ENCODE peak calls at places on chromosomes 6 and 20, in nine cellular contexts. B is AG09309; A is spleen; L is neural crest cell; D is breast epithelium; N is cardiac fibroblast; F is MCF 10A; Y is CD8-positive, alpha-beta T cell; K is HepG2. M is an unnamed sample.

GRCh38 chr20:6381887-6382286 is 259.1 kb upstream of the FERMT1 start:
- DNase-seq in B (no peak), A (no peak), L (no peak), D (no peak), N (peak; percentile 8), F (peak; percentile 40), Y (no peak), K (peak; percentile 50), M (no peak)

GRCh38 chr6:4447646-4448315 is 312.4 kb upstream of the ECI2 start:
- DNase-seq in B (no peak), A (no peak), L (no peak), D (no peak), N (no peak), F (no peak), Y (no peak), K (no peak), M (no peak)

GRCh38 chr6:32148289-32148688 is 3.5 kb downstream of the PRRT1 start:
- DNase-seq in B (no peak), A (peak; percentile 51), L (no peak), D (no peak), N (no peak), F (no peak), Y (no peak), K (no peak), M (no peak)

GRCh38 chr6:89613790-89614189 is 24.8 kb downstream of the LYRM2 start:
- DNase-seq in B (no peak), A (no peak), L (no peak), D (no peak), N (no peak), F (no peak), Y (no peak), K (no peak), M (no peak)

GRCh38 chr20:53829086-53829703 is 235.6 kb upstream of the ZNF217 start:
- DNase-seq in B (peak; percentile 97), A (no peak), L (no peak), D (no peak), N (peak; percentile 95), F (peak; percentile 94), Y (no peak), K (no peak), M (no peak)

GRCh38 chr20:60477958-60478357 is 519.7 kb downstream of the CDH26 start:
- DNase-seq in B (no peak), A (no peak), L (no peak), D (no peak), N (no peak), F (no peak), Y (no peak), K (no peak), M (no peak)

GRCh38 chr6:120671519-120671918 is 662.8 kb downstream of the TBC1D32 start:
- DNase-seq in B (no peak), A (no peak), L (no peak), D (no peak), N (no peak), F (no peak), Y (no peak), K (peak; percentile 3), M (no peak)

GRCh38 chr6:90940812-90941481 is 354.1 kb upstream of the MAP3K7 start:
- DNase-seq in B (peak; percentile 16), A (no peak), L (no peak), D (no peak), N (peak; percentile 79), F (peak; percentile 68), Y (no peak), K (peak; percentile 44), M (no peak)

GRCh38 chr6:44593539-44593944 is 206.0 kb downstream of the CDC5L start:
- DNase-seq in B (no peak), A (no peak), L (peak; percentile 71), D (no peak), N (peak; percentile 77), F (peak; percentile 68), Y (peak; percentile 68), K (peak; percentile 68), M (no peak)

GRCh38 chr6:117548797-117549301 is 53.5 kb downstream of the GOPC start:
- DNase-seq in B (no peak), A (no peak), L (no peak), D (no peak), N (peak; percentile 70), F (peak; percentile 35), Y (peak; percentile 68), K (peak; percentile 77), M (no peak)

GRCh38 chr6:42152024-42152423 is 9.6 kb upstream of the C6orf132 start:
- DNase-seq in B (no peak), A (no peak), L (no peak), D (no peak), N (no peak), F (no peak), Y (no peak), K (no peak), M (no peak)

GRCh38 chr6:52310932-52311331 is 26.4 kb upstream of the MCM3 start:
- DNase-seq in B (no peak), A (no peak), L (no peak), D (no peak), N (no peak), F (no peak), Y (no peak), K (no peak), M (no peak)

GRCh38 chr6:111207141-111207858 is 120.0 kb downstream of the SLC16A10 start:
- DNase-seq in B (no peak), A (no peak), L (no peak), D (no peak), N (peak; percentile 43), F (no peak), Y (no peak), K (no peak), M (no peak)

GRCh38 chr20:34888468-34888867 is 12.1 kb downstream of the ACSS2 start:
- DNase-seq in B (no peak), A (no peak), L (no peak), D (no peak), N (no peak), F (no peak), Y (no peak), K (no peak), M (no peak)

GRCh38 chr6:98539669-98540207 is 294.6 kb upstream of the POU3F2 start:
- DNase-seq in B (no peak), A (no peak), L (no peak), D (no peak), N (no peak), F (no peak), Y (no peak), K (no peak), M (no peak)

GRCh38 chr6:101931766-101932165 is 538.3 kb downstream of the GRIK2 start:
- DNase-seq in B (no peak), A (no peak), L (no peak), D (no peak), N (peak; percentile 42), F (peak; percentile 69), Y (no peak), K (no peak), M (no peak)

GRCh38 chr20:41027366-41027765 is 1.3 kb upstream of the TOP1 start:
- DNase-seq in B (no peak), A (no peak), L (no peak), D (no peak), N (no peak), F (no peak), Y (no peak), K (no peak), M (no peak)

GRCh38 chr20:41027872-41028358 is 707 bp upstream of the TOP1 start:
- DNase-seq in B (no peak), A (no peak), L (no peak), D (no peak), N (no peak), F (no peak), Y (no peak), K (no peak), M (no peak)

GRCh38 chr20:41030536-41031242 is 2.1 kb downstream of the TOP1 start:
- DNase-seq in B (no peak), A (no peak), L (no peak), D (no peak), N (peak; percentile 59), F (peak; percentile 75), Y (no peak), K (peak; percentile 24), M (no peak)

GRCh38 chr20:41029150-41029872 is 689 bp downstream of the TOP1 start:
- DNase-seq in B (no peak), A (peak; percentile 91), L (peak; percentile 15), D (no peak), N (peak; percentile 20), F (peak; percentile 30), Y (peak; percentile 66), K (no peak), M (no peak)

GRCh38 chr20:41028359-41029149 is at the start of gene TOP1:
- DNase-seq in B (peak; percentile 99), A (peak; percentile 100), L (peak; percentile 99), D (peak; percentile 100), N (peak; percentile 100), F (peak; percentile 99), Y (peak; percentile 100), K (peak; percentile 100), M (peak; percentile 100)
- TF ChIP-seq CTCF in B (no peak), A (peak; percentile 24), L (no peak), D (no peak), N (no peak), F (no peak), Y (no peak), K (peak; percentile 2), M (no peak)

DNA sequence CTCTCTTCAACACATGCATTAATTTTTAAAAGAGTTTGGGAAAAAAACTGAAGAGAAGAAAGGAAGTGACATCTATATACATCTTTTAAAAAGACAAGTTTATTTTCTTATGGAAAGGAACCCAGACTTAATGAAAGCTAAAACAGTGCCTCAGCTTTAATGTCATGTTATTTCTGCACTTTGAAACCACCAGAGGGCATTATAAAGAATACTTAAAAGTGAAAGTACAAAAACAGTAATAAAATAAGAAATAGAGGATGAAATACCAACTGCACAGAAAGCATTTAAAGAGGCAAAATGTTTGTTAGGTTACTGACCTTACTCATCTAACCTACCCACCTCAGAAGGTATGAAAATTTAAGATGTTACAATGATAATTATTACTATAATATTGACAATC is 98.8 kb downstream of the HUS1B start:
- DNase-seq in B (no peak), A (no peak), L (no peak), D (no peak), N (peak; percentile 12), F (no peak), Y (no peak), K (no peak), M (no peak)
- TF ChIP-seq CTCF in B (no peak), A (peak; percentile 12), L (peak; percentile 39), D (no peak), N (peak; percentile 2), F (no peak), Y (no peak), K (no peak), M (peak; percentile 75)

DNA sequence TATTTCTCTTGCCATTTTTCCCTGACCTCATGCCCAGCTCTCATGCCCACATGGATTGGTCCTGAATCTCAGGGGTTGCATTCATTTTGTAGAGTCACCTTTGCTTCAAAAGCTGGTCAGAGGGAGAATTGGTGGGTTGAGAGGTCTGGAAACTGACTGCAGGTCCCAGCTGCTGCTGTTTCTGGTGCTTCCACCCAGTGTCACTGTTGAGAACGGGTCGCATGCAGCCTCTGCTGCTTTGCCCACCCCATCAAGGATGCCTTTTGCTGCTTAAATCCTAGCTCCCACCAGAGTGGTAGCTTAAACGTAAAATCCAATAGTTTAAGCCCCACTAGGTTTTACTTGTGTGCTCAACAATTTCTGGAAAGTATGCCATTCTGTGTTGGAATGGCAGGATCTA is 211.4 kb upstream of the TSHZ2 start:
- DNase-seq in B (no peak), A (no peak), L (no peak), D (no peak), N (no peak), F (no peak), Y (no peak), K (no peak), M (no peak)
- TF ChIP-seq CTCF in B (no peak), A (no peak), L (no peak), D (no peak), N (no peak), F (no peak), Y (no peak), K (peak; percentile 18), M (no peak)

GRCh38 chr20:51767018-51767866 is 948 bp downstream of the ATP9A start:
- DNase-seq in B (no peak), A (peak; percentile 92), L (peak; percentile 46), D (peak; percentile 89), N (peak; percentile 22), F (peak; percentile 88), Y (peak; percentile 48), K (peak; percentile 83), M (peak; percentile 59)
- TF ChIP-seq CTCF in B (peak; percentile 39), A (no peak), L (peak; percentile 68), D (peak; percentile 14), N (peak; percentile 31), F (peak; percentile 19), Y (no peak), K (peak; percentile 68), M (peak; percentile 73)